ENCODE peak calls at places on chromosomes 16 and 17, in six cellular contexts. N, Z, M, R, J and Q are unnamed samples.

GRCh38 chr17:45579529-45580495 is 89.3 kb upstream of the PLEKHM1 start:
- DNase-seq in N (no peak), Z (no peak), M (no peak), R (no peak), J (no peak), Q (no peak)

GRCh38 chr17:34598161-34598776 is 18.9 kb downstream of the TMEM132E start:
- DNase-seq in N (no peak), Z (no peak), M (no peak), R (peak), J (no peak), Q (no peak)

GRCh38 chr16:5176505-5176904 is 78.9 kb upstream of the EEF2KMT start:
- DNase-seq in N (no peak), Z (no peak), M (no peak), R (no peak), J (no peak), Q (no peak)

GRCh38 chr16:64440421-64440831 is 681.4 kb downstream of the CDH11 start:
- DNase-seq in N (no peak), Z (no peak), M (no peak), R (no peak), J (no peak), Q (no peak)

GRCh38 chr16:68283346-68283745 is 19.0 kb downstream of the SLC7A6 start:
- DNase-seq in N (no peak), Z (no peak), M (no peak), R (no peak), J (no peak), Q (no peak)

GRCh38 chr17:32388613-32389459 is 38.9 kb downstream of the ZNF207 start:
- DNase-seq in N (no peak), Z (no peak), M (no peak), R (no peak), J (no peak), Q (no peak)

GRCh38 chr17:73166731-73167581 is 2.1 kb downstream of the SSTR2 start:
- DNase-seq in N (peak), Z (no peak), M (no peak), R (no peak), J (peak), Q (peak)

GRCh38 chr17:8173056-8173870 is 2.9 kb downstream of the TMEM107 start:
- DNase-seq in N (peak), Z (no peak), M (no peak), R (peak), J (peak), Q (peak)

GRCh38 chr16:590165-590874 is 454 bp downstream of the RAB40C start:
- DNase-seq in N (no peak), Z (no peak), M (no peak), R (no peak), J (no peak), Q (no peak)

GRCh38 chr17:39002991-39003715 is 36.0 kb upstream of the FBXO47 start:
- DNase-seq in N (peak), Z (no peak), M (peak), R (no peak), J (peak), Q (no peak)

GRCh38 chr16:89598199-89598598 is 15.2 kb upstream of the DPEP1 start:
- DNase-seq in N (no peak), Z (no peak), M (no peak), R (no peak), J (no peak), Q (no peak)

GRCh38 chr16:12124742-12125141 is 148.2 kb downstream of the SNX29 start:
- DNase-seq in N (no peak), Z (no peak), M (no peak), R (peak), J (no peak), Q (no peak)